ENCODE peak calls at places on chromosomes 12 and 14, in nine cellular contexts. One of them, this sample, is unnamed.

GRCh38 chr12:32647275-32647674 is 31.8 kb upstream of the DNM1L start:
- DNase-seq in thoracic aorta: no peak
- DNase-seq in A549: no peak
- DNase-seq in pancreas: no peak
- DNase-seq in GM13976: no peak
- DNase-seq in sciatic nerve: no peak
- DNase-seq in astrocyte: no peak
- DNase-seq in HuH-7: no peak
- DNase-seq in stimulated activated CD4-positive, alpha-beta T cell treated with anti-CD3 and anti-CD28 coated beads, Interleukin-4, amount 100 ng/mL, for 48 hours: no peak
- DNase-seq in this sample: no peak

GRCh38 chr12:9731393-9731792 is 1.5 kb downstream of the CLECL1 start:
- DNase-seq in thoracic aorta: no peak
- DNase-seq in A549: no peak
- DNase-seq in pancreas: no peak
- DNase-seq in sciatic nerve: no peak
- DNase-seq in HuH-7: no peak
- DNase-seq in astrocyte: no peak
- DNase-seq in GM13976: no peak
- DNase-seq in stimulated activated CD4-positive, alpha-beta T cell treated with anti-CD3 and anti-CD28 coated beads, Interleukin-4, amount 100 ng/mL, for 48 hours: no peak
- DNase-seq in this sample: no peak

GRCh38 chr12:93943766-93944165 is 204.6 kb upstream of the PLXNC1 start:
- DNase-seq in HuH-7: no peak
- DNase-seq in stimulated activated CD4-positive, alpha-beta T cell treated with anti-CD3 and anti-CD28 coated beads, Interleukin-4, amount 100 ng/mL, for 48 hours: no peak
- DNase-seq in GM13976: no peak
- DNase-seq in astrocyte: peak
- DNase-seq in sciatic nerve: no peak
- DNase-seq in thoracic aorta: no peak
- DNase-seq in pancreas: no peak
- DNase-seq in A549: peak
- DNase-seq in this sample: no peak

GRCh38 chr14:94124582-94125377 is 4.6 kb downstream of the IFI27L2 start:
- DNase-seq in sciatic nerve: peak
- DNase-seq in GM13976: no peak
- DNase-seq in thoracic aorta: no peak
- DNase-seq in astrocyte: no peak
- DNase-seq in pancreas: no peak
- DNase-seq in A549: no peak
- DNase-seq in HuH-7: no peak
- DNase-seq in stimulated activated CD4-positive, alpha-beta T cell treated with anti-CD3 and anti-CD28 coated beads, Interleukin-4, amount 100 ng/mL, for 48 hours: no peak
- DNase-seq in this sample: peak

GRCh38 chr12:125104978-125105377 is 39.7 kb downstream of the AACS start:
- DNase-seq in HuH-7: no peak
- DNase-seq in pancreas: no peak
- DNase-seq in astrocyte: no peak
- DNase-seq in thoracic aorta: no peak
- DNase-seq in A549: no peak
- DNase-seq in GM13976: no peak
- DNase-seq in stimulated activated CD4-positive, alpha-beta T cell treated with anti-CD3 and anti-CD28 coated beads, Interleukin-4, amount 100 ng/mL, for 48 hours: no peak
- DNase-seq in sciatic nerve: no peak
- DNase-seq in this sample: no peak

GRCh38 chr14:69685217-69685616 is 73.8 kb downstream of the SUSD6 start:
- DNase-seq in A549: no peak
- DNase-seq in thoracic aorta: no peak
- DNase-seq in stimulated activated CD4-positive, alpha-beta T cell treated with anti-CD3 and anti-CD28 coated beads, Interleukin-4, amount 100 ng/mL, for 48 hours: peak
- DNase-seq in sciatic nerve: no peak
- DNase-seq in HuH-7: no peak
- DNase-seq in pancreas: no peak
- DNase-seq in GM13976: peak
- DNase-seq in astrocyte: peak
- DNase-seq in this sample: no peak

GRCh38 chr14:68283378-68284123 is 464.0 kb downstream of the RAD51B start:
- DNase-seq in GM13976: no peak
- DNase-seq in A549: no peak
- DNase-seq in sciatic nerve: no peak
- DNase-seq in pancreas: no peak
- DNase-seq in HuH-7: no peak
- DNase-seq in thoracic aorta: no peak
- DNase-seq in stimulated activated CD4-positive, alpha-beta T cell treated with anti-CD3 and anti-CD28 coated beads, Interleukin-4, amount 100 ng/mL, for 48 hours: no peak
- DNase-seq in astrocyte: no peak
- DNase-seq in this sample: no peak

GRCh38 chr14:25862068-25862467 is 735.8 kb downstream of the NOVA1 start:
- DNase-seq in sciatic nerve: no peak
- DNase-seq in stimulated activated CD4-positive, alpha-beta T cell treated with anti-CD3 and anti-CD28 coated beads, Interleukin-4, amount 100 ng/mL, for 48 hours: no peak
- DNase-seq in astrocyte: no peak
- DNase-seq in HuH-7: no peak
- DNase-seq in thoracic aorta: no peak
- DNase-seq in A549: no peak
- DNase-seq in pancreas: no peak
- DNase-seq in GM13976: no peak
- DNase-seq in this sample: no peak

GRCh38 chr12:75969768-75970167 is 61.8 kb downstream of the PHLDA1 start:
- DNase-seq in A549: no peak
- DNase-seq in stimulated activated CD4-positive, alpha-beta T cell treated with anti-CD3 and anti-CD28 coated beads, Interleukin-4, amount 100 ng/mL, for 48 hours: no peak
- DNase-seq in thoracic aorta: no peak
- DNase-seq in sciatic nerve: no peak
- DNase-seq in astrocyte: no peak
- DNase-seq in GM13976: no peak
- DNase-seq in HuH-7: no peak
- DNase-seq in pancreas: no peak
- DNase-seq in this sample: no peak